ENCODE peak calls at places on chromosomes 1 and 21, in seven cellular contexts. K, G, A, T, H, E and O are unnamed samples.
A peak's percentile ranks its signal among the peaks of the same experiment; 100 is the strongest.

GRCh38 chr1:97412737-97413136 is 508.1 kb downstream of the DPYD start:
- DNase-seq in G (no peak), E (no peak), T (peak; percentile 18), K (no peak), H (no peak), A (no peak), O (no peak)

GRCh38 chr1:151142411-151143056 is 3.9 kb downstream of the SEMA6C start:
- DNase-seq in A (no peak), E (no peak), K (no peak), G (peak; percentile 19), T (no peak), H (no peak), O (no peak)

GRCh38 chr1:219798283-219799030 is 129.9 kb downstream of the SLC30A10 start:
- DNase-seq in H (peak; percentile 48), A (no peak), K (no peak), E (no peak), G (no peak), T (peak; percentile 82), O (no peak)

GRCh38 chr1:235049217-235049616 is 79.4 kb downstream of the TOMM20 start:
- DNase-seq in G (no peak), H (no peak), K (no peak), E (no peak), T (no peak), A (no peak), O (no peak)

GRCh38 chr1:159132271-159132881 is 39.0 kb upstream of the CADM3 start:
- DNase-seq in G (peak; percentile 46), H (peak; percentile 57), E (peak; percentile 50), K (peak; percentile 41), A (peak; percentile 57), T (peak; percentile 56), O (no peak)

GRCh38 chr1:234840253-234840652 is 230.3 kb upstream of the IRF2BP2 start:
- DNase-seq in G (no peak), K (no peak), T (no peak), H (no peak), A (no peak), E (no peak), O (no peak)

GRCh38 chr1:236534164-236534651 is 10.4 kb downstream of the LGALS8 start:
- DNase-seq in K (no peak), H (peak; percentile 66), G (no peak), E (no peak), A (no peak), T (peak; percentile 78), O (no peak)

GRCh38 chr1:113930499-113931161 is 1.5 kb downstream of the HIPK1 start:
- DNase-seq in H (peak; percentile 97), K (no peak), E (peak; percentile 61), A (peak; percentile 32), G (peak; percentile 72), T (peak; percentile 83), O (no peak)

GRCh38 chr1:20470174-20470573 is 15.8 kb downstream of the CAMK2N1 start:
- DNase-seq in H (no peak), T (no peak), A (no peak), G (no peak), E (no peak), K (no peak), O (no peak)

GRCh38 chr1:1666526-1666925 is 7.7 kb upstream of the CDK11B start:
- DNase-seq in K (no peak), A (no peak), G (no peak), T (no peak), E (no peak), H (no peak), O (no peak)

GRCh38 chr1:178941849-178942248 is 71.0 kb upstream of the ANGPTL1 start:
- DNase-seq in H (no peak), G (no peak), A (no peak), T (peak; percentile 10), K (no peak), E (no peak), O (peak; percentile 41)

GRCh38 chr1:62280960-62281465 is 38.2 kb downstream of the KANK4 start:
- DNase-seq in H (no peak), A (no peak), E (no peak), T (no peak), K (no peak), G (no peak), O (no peak)

GRCh38 chr1:206770531-206771352 is at the start of gene IL19:
- DNase-seq in G (peak; percentile 23), E (no peak), T (peak; percentile 34), K (peak; percentile 37), H (peak; percentile 57), A (no peak), O (no peak)

GRCh38 chr1:236808564-236809130 is 13.6 kb downstream of the MTR start:
- DNase-seq in E (no peak), G (no peak), H (peak; percentile 42), A (no peak), T (peak; percentile 21), K (no peak), O (no peak)

GRCh38 chr1:116228501-116228900 is 117.3 kb downstream of the MAB21L3 start:
- DNase-seq in E (no peak), H (no peak), G (no peak), A (no peak), K (no peak), T (no peak), O (no peak)

GRCh38 chr1:46456411-46456963 is 33.1 kb upstream of the DMBX1 start:
- DNase-seq in G (no peak), H (no peak), A (no peak), T (no peak), E (no peak), K (no peak), O (no peak)

GRCh38 chr1:77282187-77282865 is 507 bp downstream of the AK5 start:
- DNase-seq in H (peak; percentile 58), E (no peak), K (peak; percentile 48), A (peak; percentile 45), T (peak; percentile 35), G (peak; percentile 57), O (peak; percentile 80)

GRCh38 chr1:234139966-234140365 is 233.3 kb upstream of the COA6 start:
- DNase-seq in K (no peak), A (no peak), G (no peak), H (peak; percentile 63), T (peak; percentile 92), E (peak; percentile 63), O (no peak)

GRCh38 chr1:9753121-9753531 is 70.6 kb downstream of the CLSTN1 start:
- DNase-seq in H (peak; percentile 46), E (no peak), G (peak; percentile 31), K (no peak), T (peak; percentile 86), A (no peak), O (no peak)

GRCh38 chr1:81802601-81803422 is 2.1 kb downstream of the ADGRL2 start:
- DNase-seq in E (no peak), T (peak; percentile 33), K (peak; percentile 43), G (peak; percentile 73), A (peak; percentile 76), H (peak; percentile 74), O (no peak)

GRCh38 chr1:46983825-46984586 is 39.5 kb upstream of the CYP4X1 start:
- DNase-seq in T (no peak), K (peak; percentile 59), A (no peak), G (peak; percentile 91), H (no peak), E (no peak), O (no peak)

GRCh38 chr1:36658838-36659237 is 176.1 kb upstream of the CSF3R start:
- DNase-seq in T (no peak), G (no peak), E (no peak), K (no peak), A (no peak), H (no peak), O (no peak)

GRCh38 chr1:8077120-8077573 is 51.0 kb upstream of the ERRFI1 start:
- DNase-seq in A (no peak), T (peak; percentile 97), G (peak; percentile 56), K (peak; percentile 41), E (peak; percentile 95), H (peak; percentile 99), O (no peak)

GRCh38 chr1:37851782-37852210 is 7.6 kb downstream of the MTF1 start:
- DNase-seq in T (peak; percentile 26), H (no peak), G (no peak), K (no peak), E (no peak), A (no peak), O (no peak)

GRCh38 chr1:22488319-22488718 is 36.7 kb downstream of the ZBTB40 start:
- DNase-seq in H (peak; percentile 4), E (no peak), T (peak; percentile 31), A (no peak), K (no peak), G (peak; percentile 41), O (no peak)
- H2AK5ac ChIP-seq in H (no peak overlapping the region), E (no peak overlapping the region), T (no peak overlapping the region), A (no peak overlapping the region), K (no peak overlapping the region), G (peak overlapping the region; percentile 35), O (peak overlapping the region; percentile 41)

GRCh38 chr21:31972622-31973021 is 99.8 kb downstream of the HUNK start:
- DNase-seq in G (no peak), E (no peak), A (no peak), K (no peak), H (no peak), T (no peak), O (no peak)
- H2AK5ac ChIP-seq in G (no peak overlapping the region), E (no peak overlapping the region), A (no peak overlapping the region), K (no peak overlapping the region), H (no peak overlapping the region), T (no peak overlapping the region), O (no peak overlapping the region)

GRCh38 chr1:199553104-199553503 is 474.4 kb upstream of the NR5A2 start:
- DNase-seq in A (no peak), T (no peak), G (no peak), H (no peak), E (no peak), K (no peak), O (no peak)
- H2AK5ac ChIP-seq in A (no peak overlapping the region), T (no peak overlapping the region), G (no peak overlapping the region), H (no peak overlapping the region), E (no peak overlapping the region), K (no peak overlapping the region), O (no peak overlapping the region)

DNA sequence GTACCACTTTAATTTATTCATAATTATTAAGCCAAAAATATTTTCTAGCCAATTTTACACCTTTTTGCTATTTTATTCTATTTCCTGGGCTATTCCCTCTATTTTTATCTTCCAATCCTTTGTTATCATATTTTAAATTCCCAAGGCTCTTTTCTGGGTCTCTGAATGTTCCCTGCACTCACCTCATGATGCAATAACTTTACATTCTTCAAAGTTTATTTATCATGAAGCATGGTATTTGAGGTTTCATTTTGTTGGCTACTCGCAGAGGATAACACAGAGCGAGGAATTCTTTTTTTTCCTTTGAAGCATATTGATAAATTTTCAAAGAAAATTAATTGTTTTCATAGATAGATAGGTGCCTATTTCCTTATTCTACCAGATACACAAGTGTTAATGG is 489.8 kb upstream of the TMPRSS15 start:
- DNase-seq in G (no peak), H (no peak), A (no peak), T (no peak), E (no peak), K (no peak), O (no peak)
- H2AK5ac ChIP-seq in G (no peak overlapping the region), H (no peak overlapping the region), A (no peak overlapping the region), T (no peak overlapping the region), E (no peak overlapping the region), K (no peak overlapping the region), O (no peak overlapping the region)

DNA sequence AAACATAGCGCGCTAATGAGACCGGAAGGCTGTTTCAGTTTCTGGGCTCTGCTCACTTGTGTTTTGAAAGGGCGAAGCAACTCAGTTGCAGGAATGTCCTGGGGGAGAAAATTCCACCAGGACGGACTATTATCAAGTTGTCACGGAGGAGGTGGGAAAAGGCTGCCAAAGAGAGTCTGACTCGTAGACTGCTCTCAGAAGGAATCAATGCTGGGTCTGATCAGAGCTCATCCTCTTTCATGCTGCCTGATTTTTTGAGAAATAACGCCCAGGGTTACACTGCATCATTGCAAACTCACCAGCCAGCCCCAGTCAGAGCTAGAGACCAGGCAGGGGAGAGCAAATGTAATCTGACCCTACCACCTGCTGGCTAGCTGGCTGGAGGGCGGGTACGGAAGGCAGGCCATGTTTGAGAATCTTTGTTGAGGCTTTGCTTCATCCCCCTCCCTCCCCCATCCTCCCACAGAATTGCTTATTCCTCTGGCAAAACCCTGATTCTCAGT is 36.4 kb upstream of the BCL9 start:
- DNase-seq in K (peak; percentile 94), H (peak; percentile 40), A (peak; percentile 72), E (peak; percentile 40), G (peak; percentile 96), T (peak; percentile 15), O (no peak)
- H2AK5ac ChIP-seq in K (no peak overlapping the region), H (no peak overlapping the region), A (no peak overlapping the region), E (no peak overlapping the region), G (no peak overlapping the region), T (no peak overlapping the region), O (peak overlapping the region; percentile 40)